ENCODE peak calls at places on chromosomes 1 and 21, in six cellular contexts. D is body of pancreas, V is A673, F is IMR-90, L is endothelial cell of umbilical vein, Q is uterus. H is an unnamed sample. For H3K36me3, the result is how much of the 10 kb centered on the place peaks cover.

GRCh38 chr21:42227909-42228708 is 9.2 kb downstream of the ABCG1 start:
- DNase-seq in L (peak), Q (peak), D (peak), V (peak), F (peak), H (peak)

GRCh38 chr1:54358503-54359168 is 47.6 kb downstream of the SSBP3 start:
- DNase-seq in V (no peak), L (no peak), F (no peak), Q (no peak), D (no peak), H (no peak)

GRCh38 chr1:210621712-210622111 is 293.0 kb downstream of the HHAT start:
- DNase-seq in F (no peak), V (no peak), D (no peak), L (no peak), Q (no peak), H (no peak)

GRCh38 chr1:223035724-223036478 is 107.1 kb downstream of the TLR5 start:
- DNase-seq in V (no peak), F (no peak), L (no peak), D (no peak), Q (no peak), H (no peak)

GRCh38 chr1:149885364-149886111 is 13.8 kb upstream of the BOLA1 start:
- DNase-seq in L (peak), F (peak), V (peak), D (peak), Q (peak), H (no peak)

GRCh38 chr21:37909936-37910335 is 6.3 kb downstream of the KCNJ6 start:
- DNase-seq in Q (no peak), F (no peak), D (no peak), V (no peak), L (no peak), H (no peak)

GRCh38 chr1:237181731-237182317 is 139.8 kb downstream of the RYR2 start:
- DNase-seq in L (no peak), D (peak), Q (no peak), F (no peak), V (peak), H (no peak)

GRCh38 chr1:35810096-35810860 is 2.5 kb downstream of the AGO4 start:
- DNase-seq in V (no peak), D (no peak), Q (no peak), L (no peak), F (peak), H (peak)

GRCh38 chr1:7401814-7402547 is 369.1 kb upstream of the VAMP3 start:
- DNase-seq in L (peak), V (peak), D (peak), Q (no peak), F (peak), H (peak)

GRCh38 chr1:154837034-154837678 is 32.9 kb downstream of the KCNN3 start:
- DNase-seq in F (no peak), V (no peak), D (peak), Q (peak), L (no peak), H (no peak)

GRCh38 chr1:44531785-44532566 is 126.9 kb downstream of the RNF220 start:
- DNase-seq in F (peak), Q (no peak), V (no peak), D (no peak), L (peak), H (peak)

DNA sequence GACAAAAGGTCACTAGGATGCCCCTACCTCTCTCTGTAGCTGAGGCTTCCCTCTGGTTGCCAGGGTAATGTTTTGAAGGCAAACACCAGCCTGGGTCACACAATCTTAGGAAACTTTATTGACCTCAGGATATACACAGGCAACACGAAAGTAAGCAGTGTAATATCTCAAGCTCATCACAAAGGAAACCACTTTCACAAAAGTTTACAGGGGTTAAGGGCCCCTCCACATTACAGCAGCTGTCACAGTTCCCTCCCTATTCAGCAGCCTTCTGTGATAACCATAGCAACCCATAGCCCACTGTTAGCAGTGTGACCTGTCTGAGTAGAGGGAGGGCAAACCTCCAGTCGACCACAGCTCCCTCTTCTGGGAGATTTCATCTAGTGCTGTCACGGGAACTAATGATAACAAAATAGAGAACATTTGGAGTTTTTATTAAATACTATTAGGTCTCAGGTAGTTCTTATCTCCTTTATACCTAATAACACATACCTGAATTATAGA is 149.8 kb downstream of the PTPRC start:
- DNase-seq in Q (no peak), L (peak), D (peak), V (peak), F (no peak), H (no peak)
- TF ChIP-seq CTCF in Q (no peak), L (peak), D (no peak), V (peak), F (peak), H (no peak)

GRCh38 chr1:182850319-182850718 is 11.2 kb downstream of the DHX9 start:
- DNase-seq in F (no peak), D (no peak), V (no peak), Q (no peak), L (no peak), H (no peak)

GRCh38 chr1:182848736-182849135 is 9.6 kb downstream of the DHX9 start:
- DNase-seq in V (no peak), F (no peak), L (no peak), Q (no peak), D (no peak), H (no peak)

GRCh38 chr1:182845379-182845778 is 6.2 kb downstream of the DHX9 start:
- DNase-seq in L (no peak), Q (no peak), V (no peak), D (no peak), F (no peak), H (no peak)

GRCh38 chr1:182845894-182846293 is 6.7 kb downstream of the DHX9 start:
- DNase-seq in V (no peak), Q (no peak), L (no peak), D (no peak), F (no peak), H (no peak)

DNA sequence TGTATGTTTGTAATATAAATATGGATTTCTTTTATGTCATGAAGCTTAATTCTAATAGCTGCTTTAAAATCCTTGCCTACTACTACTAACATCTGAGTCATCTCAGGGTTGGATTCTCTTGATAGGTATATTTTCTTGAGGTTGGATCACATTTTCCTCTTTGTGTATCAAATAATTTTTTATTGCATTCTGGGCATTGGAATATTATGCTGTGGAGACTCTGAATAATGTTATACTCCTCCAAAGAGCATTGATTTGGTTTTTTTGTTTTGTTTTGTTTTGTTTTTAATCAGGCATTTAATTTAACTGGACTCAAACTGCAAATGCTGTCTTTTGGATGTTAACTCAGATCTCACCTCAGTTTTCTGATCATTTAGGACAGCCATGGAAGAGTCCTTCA is 8.0 kb downstream of the DHX9 start:
- DNase-seq in F (no peak), D (no peak), L (no peak), Q (no peak), V (no peak), H (no peak)
- H3K36me3 ChIP-seq in F (under half), D (under half), L (under half), Q (under half), V (half or more), H (under half)

DNA sequence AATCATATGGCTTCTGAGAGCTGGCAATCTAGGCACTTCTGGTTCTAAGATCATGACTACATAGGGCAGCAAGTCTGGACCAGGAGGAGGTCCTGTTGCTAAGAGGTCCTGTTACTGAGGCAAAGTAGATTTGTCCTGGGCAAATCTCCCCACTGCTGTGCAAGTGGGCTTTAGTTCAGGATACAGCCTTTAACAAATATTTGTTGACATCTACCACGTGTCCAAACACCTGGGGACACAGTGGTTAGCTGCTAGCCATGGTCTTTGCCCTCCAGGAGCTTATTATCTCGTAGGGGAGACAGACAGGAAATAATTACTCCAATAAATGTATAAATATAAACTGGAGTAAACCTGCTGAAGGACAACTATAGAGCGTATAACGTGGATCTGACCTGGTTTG is 3.2 kb downstream of the CGN start:
- DNase-seq in Q (no peak), V (no peak), L (no peak), F (no peak), D (peak), H (no peak)
- H3K27ac ChIP-seq in Q (no peak), V (no peak), L (no peak), F (no peak), D (peak), H (peak)

DNA sequence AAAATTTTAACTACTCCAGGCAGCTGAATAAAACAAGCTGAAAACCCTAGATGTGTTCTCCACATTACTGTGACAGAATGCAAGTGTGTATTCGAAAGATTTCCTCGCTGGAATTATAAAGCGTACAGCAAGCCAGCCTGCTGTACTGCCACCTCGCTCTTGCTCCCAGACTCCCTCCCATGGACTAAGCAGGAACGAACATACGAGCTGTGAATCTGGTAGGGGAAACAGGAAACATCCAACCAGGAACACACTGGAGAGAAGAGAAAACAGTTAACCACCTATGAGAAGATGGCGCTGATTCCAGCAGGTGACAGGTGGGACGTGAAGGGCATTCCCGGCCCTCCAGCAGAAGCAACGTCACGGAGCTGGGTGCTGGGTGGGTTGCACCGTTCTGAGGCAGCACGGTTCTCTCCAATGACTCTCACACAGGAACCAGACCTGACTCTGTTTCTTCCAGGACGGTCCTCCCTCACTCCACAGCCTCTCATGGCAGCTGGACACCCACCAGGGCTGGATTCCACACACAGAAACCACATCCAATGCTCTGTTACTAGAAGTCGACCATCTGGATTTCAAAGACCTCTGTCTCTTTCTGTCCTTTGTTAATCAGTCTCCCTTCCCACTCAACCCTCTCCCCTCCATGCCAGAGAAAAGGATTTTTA is 219.2 kb downstream of the RERE start:
- DNase-seq in D (peak), L (peak), V (peak), Q (peak), F (peak), H (no peak)
- TF ChIP-seq CTCF in D (peak), L (peak), V (peak), Q (peak), F (peak), H (peak)

GRCh38 chr21:31666445-31667010 is 7.0 kb downstream of the SOD1 start:
- DNase-seq in F (no peak), Q (no peak), D (no peak), V (no peak), L (no peak), H (no peak)
- H3K36me3 ChIP-seq in F (under half), Q (under half), D (under half), V (half or more), L (under half), H (under half)